ENCODE peak calls at places on chromosomes 5 and 9, in seven cellular contexts. Y is spleen; L is hepatocyte; B is coronary artery; K is GM23338; V is cardiac muscle cell; C is CD4-positive, alpha-beta memory T cell. R is an unnamed sample.

GRCh38 chr9:96875460-96876142 is 21.3 kb upstream of the ZNF782 start:
- DNase-seq in L (peak; percentile 92), K (peak; percentile 100), V (peak; percentile 98), B (no peak), C (no peak), Y (peak; percentile 79), R (peak; percentile 95)

GRCh38 chr5:73496984-73497457 is 1.2 kb upstream of the BTF3 start:
- DNase-seq in L (peak; percentile 81), K (peak; percentile 53), Y (no peak), V (peak; percentile 48), B (no peak), C (no peak), R (no peak)

GRCh38 chr5:153496835-153497234 is 6.4 kb downstream of the GRIA1 start:
- DNase-seq in C (no peak), Y (no peak), V (peak; percentile 51), L (peak; percentile 45), B (no peak), K (peak; percentile 30), R (no peak)

GRCh38 chr5:102286465-102286864 is 9.6 kb downstream of the SLCO4C1 start:
- DNase-seq in Y (no peak), B (no peak), V (no peak), C (no peak), L (no peak), K (no peak), R (no peak)

GRCh38 chr9:85416720-85417119 is 325.0 kb downstream of the AGTPBP1 start:
- DNase-seq in K (no peak), L (peak; percentile 20), V (no peak), Y (no peak), B (no peak), C (no peak), R (no peak)

GRCh38 chr9:16653491-16654407 is 216.7 kb downstream of the BNC2 start:
- DNase-seq in Y (no peak), B (no peak), V (peak; percentile 8), L (peak; percentile 29), K (peak; percentile 41), C (no peak), R (no peak)

GRCh38 chr5:10691826-10692785 is 68.9 kb downstream of the DAP start:
- DNase-seq in V (no peak), Y (no peak), C (no peak), K (no peak), B (no peak), L (no peak), R (no peak)

GRCh38 chr5:132057498-132058255 is 2.8 kb upstream of the IL3 start:
- DNase-seq in C (no peak), Y (no peak), V (no peak), B (no peak), L (no peak), K (no peak), R (no peak)

GRCh38 chr5:109784687-109785086 is 95.0 kb downstream of the MAN2A1 start:
- DNase-seq in V (no peak), B (no peak), L (no peak), K (no peak), C (no peak), Y (no peak), R (no peak)

GRCh38 chr5:128644863-128645262 is 106.8 kb upstream of the FBN2 start:
- DNase-seq in B (no peak), Y (no peak), K (no peak), V (no peak), C (no peak), L (no peak), R (no peak)

GRCh38 chr9:122092611-122093506 is at the start of gene TTLL11:
- DNase-seq in L (peak; percentile 98), B (peak; percentile 98), V (peak; percentile 97), C (peak; percentile 97), Y (peak; percentile 99), K (peak; percentile 97), R (peak; percentile 58)

GRCh38 chr9:74496819-74497749 is at the start of gene RORB:
- DNase-seq in L (peak; percentile 68), Y (peak; percentile 83), C (peak; percentile 56), B (no peak), K (peak; percentile 93), V (peak; percentile 86), R (no peak)

GRCh38 chr5:104513194-104513602 is 950.6 kb upstream of the NUDT12 start:
- DNase-seq in V (no peak), C (no peak), B (no peak), L (peak; percentile 27), K (no peak), Y (no peak), R (no peak)

GRCh38 chr5:26023361-26023760 is 1015.0 kb downstream of the CDH9 start:
- DNase-seq in L (no peak), B (no peak), Y (no peak), V (peak; percentile 4), C (no peak), K (no peak), R (no peak)

GRCh38 chr9:133729646-133730281 is 8.4 kb downstream of the SARDH start:
- DNase-seq in L (no peak), V (no peak), B (peak; percentile 70), Y (no peak), K (no peak), C (no peak), R (no peak)

GRCh38 chr9:122819326-122819725 is 9.1 kb downstream of the PDCL start:
- DNase-seq in L (no peak), V (no peak), Y (no peak), B (no peak), K (no peak), C (no peak), R (no peak)

GRCh38 chr5:10291736-10292135 is 16.0 kb downstream of the CMBL start:
- DNase-seq in C (no peak), V (no peak), L (no peak), K (no peak), Y (peak; percentile 4), B (no peak), R (no peak)

DNA sequence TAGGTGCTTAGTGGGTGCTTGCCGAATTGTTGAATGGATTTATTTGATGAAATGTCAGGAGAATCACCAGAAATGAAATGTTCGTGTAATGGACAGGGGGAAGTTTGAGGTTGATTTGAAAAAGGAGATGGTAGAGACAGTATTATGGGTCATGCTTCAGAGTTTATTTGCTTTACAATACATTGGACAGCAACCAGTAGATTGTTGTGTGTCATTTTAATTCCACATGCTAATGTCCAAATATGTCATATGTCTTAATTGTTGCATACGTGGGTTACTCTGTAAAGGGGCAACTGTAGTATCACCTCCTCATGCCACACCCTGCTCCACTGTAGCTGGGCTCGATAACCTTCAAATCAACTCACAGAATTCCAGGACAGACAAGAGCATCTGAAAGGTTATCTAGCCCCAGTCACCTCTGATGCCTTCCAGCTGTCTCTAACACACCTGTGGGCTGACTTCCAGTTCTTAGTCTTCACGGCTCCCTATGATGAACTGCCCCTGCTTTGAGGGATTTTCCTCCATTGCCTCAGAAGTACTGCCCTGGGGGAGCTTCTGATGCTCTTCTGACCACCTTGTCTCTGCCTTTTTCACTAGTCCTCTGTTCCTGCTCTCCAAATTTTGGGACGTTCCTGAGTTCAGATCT is 1.7 kb downstream of the PDCD1LG2 start:
- DNase-seq in Y (no peak), C (no peak), V (no peak), K (no peak), B (no peak), L (no peak), R (no peak)
- H3K4me3 ChIP-seq in Y (peak overlapping the region; percentile 12), C (no peak overlapping the region), V (no peak overlapping the region), K (no peak overlapping the region), B (peak overlapping the region; percentile 59), L (no peak overlapping the region), R (no peak overlapping the region)

GRCh38 chr5:134000696-134001453 is 3.9 kb downstream of the VDAC1 start:
- DNase-seq in V (no peak), C (no peak), B (no peak), L (no peak), K (no peak), Y (peak; percentile 32), R (no peak)
- H3K27ac ChIP-seq in V (peak overlapping the region; percentile 11), C (no peak overlapping the region), B (no peak overlapping the region), L (peak overlapping the region; percentile 19), K (no peak overlapping the region), Y (no peak overlapping the region), R (no peak overlapping the region)

GRCh38 chr5:181233436-181234115 is 10.1 kb downstream of the RACK1 start:
- DNase-seq in C (no peak), Y (peak; percentile 59), V (no peak), K (no peak), L (no peak), B (no peak), R (no peak)

GRCh38 chr5:181232593-181232992 is 9.5 kb downstream of the TRIM41 start:
- DNase-seq in B (no peak), L (no peak), K (no peak), Y (no peak), C (no peak), V (no peak), R (no peak)

GRCh38 chr5:181231444-181231843 is 8.4 kb downstream of the TRIM41 start:
- DNase-seq in C (no peak), K (no peak), B (no peak), V (no peak), Y (no peak), L (no peak), R (no peak)

GRCh38 chr5:181234116-181234454 is 9.6 kb downstream of the RACK1 start:
- DNase-seq in Y (peak; percentile 74), L (no peak), K (no peak), V (no peak), C (no peak), B (no peak), R (no peak)

DNA sequence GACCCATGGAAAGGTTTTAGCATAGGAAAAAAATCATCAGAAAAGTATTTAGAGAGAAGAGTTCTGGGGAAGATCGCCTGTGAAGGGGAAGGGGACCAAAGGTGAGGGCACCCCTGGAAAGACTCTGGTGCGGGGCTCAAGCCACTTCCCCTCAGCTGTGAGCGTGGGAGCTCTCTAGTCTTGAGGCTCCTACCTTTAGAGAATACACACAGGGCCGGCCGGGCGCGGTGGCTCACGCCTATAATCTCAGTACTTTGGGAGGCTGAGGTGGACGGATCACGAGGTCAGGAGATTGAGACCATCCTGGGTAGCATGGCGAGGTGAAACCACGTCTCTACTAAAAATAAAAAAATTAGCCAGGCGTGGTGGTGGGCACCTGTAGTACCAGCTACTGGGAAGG is 6.9 kb downstream of the TRIM41 start:
- DNase-seq in Y (no peak), V (no peak), K (no peak), B (no peak), L (no peak), C (no peak), R (no peak)
- H3K4me3 ChIP-seq in Y (no peak overlapping the region), V (no peak overlapping the region), K (no peak overlapping the region), B (no peak overlapping the region), L (no peak overlapping the region), C (no peak overlapping the region), R (no peak overlapping the region)

GRCh38 chr9:137643921-137644320 is 25.1 kb downstream of the EHMT1 start:
- DNase-seq in L (no peak), K (no peak), C (no peak), Y (peak; percentile 38), B (no peak), V (no peak), R (no peak)

GRCh38 chr9:137646341-137646740 is 27.5 kb downstream of the EHMT1 start:
- DNase-seq in L (no peak), C (no peak), B (no peak), V (no peak), Y (peak; percentile 59), K (no peak), R (no peak)

GRCh38 chr9:137647096-137647709 is 28.4 kb downstream of the EHMT1 start:
- DNase-seq in K (no peak), B (no peak), Y (peak; percentile 73), L (no peak), V (no peak), C (no peak), R (no peak)

GRCh38 chr9:137642892-137643291 is 24.1 kb downstream of the EHMT1 start:
- DNase-seq in V (no peak), B (no peak), Y (peak; percentile 20), L (no peak), C (no peak), K (no peak), R (no peak)

GRCh38 chr9:137645211-137645610 is 26.4 kb downstream of the EHMT1 start:
- DNase-seq in B (no peak), Y (peak; percentile 13), V (no peak), C (no peak), L (no peak), K (no peak), R (no peak)
- H3K27ac ChIP-seq in B (no peak overlapping the region), Y (no peak overlapping the region), V (no peak overlapping the region), C (no peak overlapping the region), L (no peak overlapping the region), K (no peak overlapping the region), R (no peak overlapping the region)